ENCODE peak calls at places on chromosomes 2 and 18, in four cellular contexts. N is NCI-H1694; S is activated CD4-positive, alpha-beta memory T cell treated with anti-CD3 and anti-CD28 coated beads, Interleukin-2, amount 10 ng/mL, durations not matched to agents 7 days and 5 days; G is naive thymus-derived CD4-positive, alpha-beta T cell. B is an unnamed sample.

GRCh38 chr2:196925768-196926561 is 542 bp downstream of the PGAP1 start:
- DNase-seq in G (peak; percentile 14), N (no peak), S (peak; percentile 42), B (peak; percentile 77)

GRCh38 chr2:52501715-52502475 is 1265.7 kb upstream of the CHAC2 start:
- DNase-seq in G (no peak), S (no peak), N (no peak), B (no peak)

GRCh38 chr2:7660816-7661215 is 743.6 kb downstream of the RNF144A start:
- DNase-seq in S (no peak), N (no peak), G (no peak), B (no peak)

GRCh38 chr2:205654878-205655601 is 27.3 kb upstream of the NRP2 start:
- DNase-seq in N (no peak), S (no peak), G (no peak), B (no peak)

GRCh38 chr2:128686498-128686861 is 367.8 kb upstream of the HS6ST1 start:
- DNase-seq in G (no peak), S (peak; percentile 16), N (no peak), B (no peak)

GRCh38 chr18:48470484-48471180 is 61.4 kb upstream of the ZBTB7C start:
- DNase-seq in N (no peak), S (no peak), G (no peak), B (no peak)

GRCh38 chr2:108907822-108908716 is 81.0 kb downstream of the EDAR start:
- DNase-seq in N (no peak), S (no peak), G (no peak), B (peak; percentile 44)

GRCh38 chr2:143901185-143901842 is 618.6 kb downstream of the ZEB2 start:
- DNase-seq in S (no peak), G (no peak), N (no peak), B (no peak)

GRCh38 chr2:221189431-221189830 is 382.7 kb downstream of the EPHA4 start:
- DNase-seq in G (no peak), N (no peak), S (no peak), B (no peak)

GRCh38 chr2:191322838-191323506 is 77.8 kb downstream of the MYO1B start:
- DNase-seq in S (no peak), G (no peak), N (no peak), B (no peak)

GRCh38 chr2:160505236-160505635 is 11.6 kb upstream of the RBMS1 start:
- DNase-seq in N (no peak), S (no peak), G (no peak), B (no peak)

GRCh38 chr2:177298191-177298590 is 33.7 kb upstream of the NFE2L2 start:
- DNase-seq in S (no peak), N (no peak), G (no peak), B (no peak)

GRCh38 chr2:238847841-238848565 is at the start of gene TWIST2:
- DNase-seq in N (no peak), S (no peak), G (no peak), B (no peak)